ENCODE peak calls at places on chromosomes 16 and 17, in eight cellular contexts. H, A, Z, D, V, X, L and T are unnamed samples.
A peak's percentile ranks its signal among the peaks of the same experiment; 100 is the strongest.

GRCh38 chr16:30112197-30113030 is 923 bp downstream of the GDPD3 start:
- DNase-seq in Z (peak; percentile 58), X (peak; percentile 84), A (no peak), V (peak; percentile 83), D (no peak), H (peak; percentile 85), L (peak; percentile 72), T (no peak)

GRCh38 chr16:9843424-9844013 is 338.7 kb downstream of the GRIN2A start:
- DNase-seq in H (no peak), L (no peak), V (no peak), Z (no peak), D (no peak), A (no peak), X (no peak), T (no peak)

GRCh38 chr17:61583242-61583641 is 7.8 kb downstream of the NACA2 start:
- DNase-seq in V (no peak), X (no peak), A (no peak), D (peak; percentile 16), L (no peak), Z (peak; percentile 77), H (peak; percentile 35), T (no peak)

GRCh38 chr16:84109598-84110325 is 7.0 kb downstream of the MBTPS1 start:
- DNase-seq in V (no peak), Z (no peak), L (no peak), A (no peak), X (no peak), H (no peak), D (no peak), T (no peak)

GRCh38 chr16:86046026-86046713 is 147.2 kb downstream of the IRF8 start:
- DNase-seq in X (no peak), V (no peak), D (no peak), H (no peak), Z (no peak), L (no peak), A (no peak), T (no peak)

GRCh38 chr17:60231234-60231633 is 81.5 kb downstream of the CA4 start:
- DNase-seq in D (no peak), X (no peak), H (peak; percentile 30), A (no peak), Z (peak; percentile 60), V (no peak), L (no peak), T (no peak)

GRCh38 chr17:40326014-40326831 is 17.2 kb downstream of the RARA start:
- DNase-seq in V (no peak), Z (no peak), L (peak; percentile 40), D (no peak), H (no peak), X (peak; percentile 69), A (peak; percentile 31), T (no peak)

GRCh38 chr17:45357364-45357997 is 40.7 kb upstream of the MAP3K14 start:
- DNase-seq in L (no peak), D (no peak), Z (no peak), H (no peak), X (no peak), A (no peak), V (no peak), T (no peak)

GRCh38 chr16:50585331-50585776 is 37.2 kb downstream of the NKD1 start:
- DNase-seq in D (no peak), V (peak; percentile 49), Z (peak; percentile 58), X (peak; percentile 74), H (no peak), L (peak; percentile 94), A (peak; percentile 29), T (peak; percentile 28)

GRCh38 chr17:77837917-77838316 is 120.6 kb upstream of the TNRC6C start:
- DNase-seq in V (no peak), X (no peak), A (no peak), Z (no peak), H (no peak), L (peak; percentile 17), D (no peak), T (no peak)

GRCh38 chr17:65638221-65638940 is 76.9 kb upstream of the AXIN2 start:
- DNase-seq in X (no peak), A (no peak), Z (peak; percentile 88), L (no peak), V (no peak), H (peak; percentile 36), D (no peak), T (no peak)

GRCh38 chr17:78658281-78658785 is 81.1 kb upstream of the DNAH17 start:
- DNase-seq in Z (no peak), L (no peak), X (peak; percentile 22), D (peak; percentile 55), V (no peak), H (no peak), A (no peak), T (no peak)

GRCh38 chr17:57113656-57114055 is 28.6 kb downstream of the AKAP1 start:
- DNase-seq in D (no peak), Z (no peak), X (no peak), A (no peak), V (no peak), H (no peak), L (no peak), T (no peak)

GRCh38 chr16:57591086-57591869 is 37.2 kb upstream of the ADGRG1 start:
- DNase-seq in D (no peak), A (peak; percentile 74), Z (peak; percentile 69), L (peak; percentile 68), V (peak; percentile 75), X (peak; percentile 71), H (peak; percentile 87), T (peak; percentile 63)

GRCh38 chr17:67174190-67174589 is 70.8 kb downstream of the HELZ start:
- DNase-seq in L (no peak), X (no peak), V (no peak), D (no peak), H (no peak), Z (no peak), A (no peak), T (no peak)

GRCh38 chr17:57899822-57900221 is 50.0 kb upstream of the MRPS23 start:
- DNase-seq in L (no peak), H (no peak), D (no peak), V (peak; percentile 81), Z (no peak), X (peak; percentile 86), A (no peak), T (no peak)

GRCh38 chr17:37608369-37609169 is 649 bp downstream of the SYNRG start:
- DNase-seq in Z (peak; percentile 43), D (no peak), L (no peak), H (peak; percentile 81), X (no peak), A (no peak), V (peak; percentile 38), T (peak; percentile 26)

GRCh38 chr16:28609631-28610594 is at the start of gene SULT1A1:
- DNase-seq in L (peak; percentile 50), X (peak; percentile 92), H (peak; percentile 33), Z (no peak), V (peak; percentile 86), D (no peak), A (peak; percentile 64), T (no peak)

GRCh38 chr16:47506800-47507199 is 45.7 kb downstream of the PHKB start:
- DNase-seq in L (no peak), D (no peak), V (no peak), X (no peak), Z (no peak), H (no peak), A (no peak), T (no peak)

GRCh38 chr17:42679492-42680330 is 1.9 kb downstream of the CCR10 start:
- DNase-seq in X (peak; percentile 88), L (peak; percentile 84), A (peak; percentile 68), D (no peak), H (peak; percentile 88), V (peak; percentile 79), Z (peak; percentile 77), T (no peak)

GRCh38 chr16:30519120-30520049 is 7.0 kb downstream of the ZNF768 start:
- DNase-seq in D (no peak), X (no peak), H (no peak), L (no peak), A (no peak), Z (no peak), V (no peak), T (no peak)

GRCh38 chr16:50747206-50747956 is 5.5 kb downstream of the CYLD start:
- DNase-seq in D (no peak), H (peak; percentile 33), L (no peak), A (no peak), V (no peak), X (no peak), Z (peak; percentile 37), T (no peak)

GRCh38 chr16:76766538-76766937 is 424.5 kb upstream of the MON1B start:
- DNase-seq in D (no peak), X (no peak), Z (no peak), L (no peak), V (no peak), H (no peak), A (no peak), T (no peak)
- TF ChIP-seq CTCF in D (no peak), X (no peak), Z (no peak), L (no peak), V (no peak), H (no peak), A (no peak), T (no peak)

GRCh38 chr16:12147681-12148479 is 171.3 kb downstream of the SNX29 start:
- DNase-seq in L (no peak), X (no peak), H (peak; percentile 82), A (peak; percentile 25), Z (no peak), V (no peak), D (no peak), T (no peak)
- H3K4me3 ChIP-seq in L (no peak overlapping the region), X (no peak overlapping the region), H (no peak overlapping the region), A (peak overlapping the region; percentile 15), Z (no peak overlapping the region), V (no peak overlapping the region), D (no peak overlapping the region), T (no peak overlapping the region)

GRCh38 chr16:67608367-67608766 is 36.6 kb upstream of the CARMIL2 start:
- DNase-seq in D (no peak), L (no peak), A (no peak), Z (no peak), H (no peak), V (no peak), X (no peak), T (no peak)

DNA sequence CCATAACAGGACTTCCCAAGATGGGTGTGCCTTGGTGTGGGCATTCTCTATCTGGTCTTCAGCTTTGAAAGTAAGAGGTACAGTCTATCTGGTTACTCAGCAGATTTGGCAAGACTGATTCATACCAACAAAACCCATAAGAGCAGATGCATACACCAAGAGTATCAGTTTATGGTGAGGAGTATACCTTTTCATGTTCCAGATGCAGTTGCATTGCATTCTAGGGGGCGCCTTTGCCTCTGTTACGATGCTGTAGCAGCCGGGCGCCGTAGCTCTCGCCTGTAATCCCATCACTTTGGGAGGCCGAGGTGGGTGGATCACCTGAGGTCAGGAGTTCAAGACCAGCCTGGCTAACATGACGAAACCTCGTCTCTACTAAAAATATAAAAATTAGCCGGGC is 31.1 kb upstream of the CARMIL2 start:
- DNase-seq in X (no peak), D (no peak), A (no peak), V (no peak), H (peak; percentile 85), Z (no peak), L (no peak), T (no peak)
- TF ChIP-seq CTCF in X (no peak), D (no peak), A (no peak), V (no peak), H (peak; percentile 72), Z (no peak), L (no peak), T (no peak)

DNA sequence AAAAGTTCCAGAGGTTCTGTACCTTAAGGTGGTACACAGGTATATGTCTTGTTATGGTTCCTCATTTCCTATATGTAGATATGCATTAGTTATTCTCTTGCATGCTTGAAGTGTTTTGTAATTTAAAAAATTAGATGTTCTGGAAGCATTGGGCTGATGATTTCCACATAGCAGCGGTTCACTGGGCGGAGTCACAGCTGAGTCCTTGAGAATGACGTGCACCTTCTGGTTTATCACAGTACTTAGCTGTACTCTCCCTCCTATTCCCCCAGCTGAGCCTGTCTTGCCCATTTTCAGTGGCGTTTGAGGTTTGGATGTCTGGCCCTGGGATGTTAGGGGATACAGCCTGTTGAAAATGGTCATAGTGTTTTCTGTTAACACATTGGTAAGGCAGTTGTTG is 327.1 kb downstream of the SNX29 start:
- DNase-seq in X (no peak), L (peak; percentile 78), H (no peak), A (no peak), Z (peak; percentile 33), D (no peak), V (no peak), T (no peak)
- H3K4me3 ChIP-seq in X (no peak overlapping the region), L (no peak overlapping the region), H (no peak overlapping the region), A (no peak overlapping the region), Z (no peak overlapping the region), D (no peak overlapping the region), V (no peak overlapping the region), T (no peak overlapping the region)